ENCODE peak calls at places on chromosomes 2 and 18, in four cellular contexts. G is GM12878, W is K562, O is HepG2. Y is an unnamed sample.

GRCh38 chr18:48441405-48441881 is 32.3 kb upstream of the ZBTB7C start:
- DNase-seq in G (no peak), O (no peak), W (no peak), Y (no peak)

GRCh38 chr2:6823111-6823510 is 42.6 kb downstream of the CMPK2 start:
- DNase-seq in O (no peak), W (no peak), G (no peak), Y (no peak)

GRCh38 chr2:195671563-195671962 is 14.5 kb downstream of the SLC39A10 start:
- DNase-seq in W (no peak), O (no peak), G (no peak), Y (no peak)

GRCh38 chr2:143607446-143608110 is 478.4 kb downstream of the ARHGAP15 start:
- DNase-seq in G (no peak), W (no peak), O (no peak), Y (no peak)

GRCh38 chr18:79948719-79949411 is 2.6 kb downstream of the SLC66A2 start:
- DNase-seq in G (no peak), O (no peak), W (no peak), Y (no peak)

GRCh38 chr2:53632714-53633113 is 134.9 kb upstream of the CHAC2 start:
- DNase-seq in W (no peak), O (no peak), G (no peak), Y (no peak)

GRCh38 chr2:152247337-152247695 is 71.8 kb upstream of the STAM2 start:
- DNase-seq in G (no peak), O (no peak), W (no peak), Y (no peak)

GRCh38 chr2:219184116-219184515 is 6.0 kb downstream of the RETREG2 start:
- DNase-seq in W (no peak), G (no peak), O (no peak), Y (no peak)

GRCh38 chr2:85420743-85421705 is 2.5 kb downstream of the SH2D6 start:
- DNase-seq in O (peak), W (peak), G (no peak), Y (peak)

GRCh38 chr18:76365561-76365960 is 129.5 kb downstream of the ZNF516 start:
- DNase-seq in O (no peak), G (no peak), W (no peak), Y (no peak)

DNA sequence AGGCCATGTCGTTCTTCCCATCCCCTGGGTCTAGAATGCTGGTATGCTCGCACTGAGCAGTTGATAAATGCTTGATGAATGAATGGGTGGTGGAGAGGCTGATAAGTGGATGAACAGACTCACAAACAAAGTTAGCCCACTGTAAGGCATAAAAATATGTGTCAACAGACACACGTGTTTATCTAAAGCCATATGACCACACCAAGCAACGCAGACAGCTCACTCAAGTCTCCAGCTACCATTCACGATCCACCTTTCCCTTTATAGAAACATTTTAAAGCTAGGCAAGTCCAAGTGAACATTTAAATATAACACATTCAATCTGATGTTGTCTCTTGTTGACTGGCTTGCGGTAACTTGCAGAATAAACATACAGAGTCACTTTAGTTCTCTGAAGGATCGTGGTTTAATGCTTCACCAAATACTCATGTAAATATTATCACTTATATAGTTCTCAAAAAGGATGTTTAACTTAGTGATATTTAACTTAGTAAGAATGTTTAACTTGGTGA is 105.5 kb downstream of the NOL10 start:
- DNase-seq in W (no peak), G (no peak), O (peak), Y (no peak)
- TF ChIP-seq MAX in W (no peak), G (no peak), O (no peak), Y (no peak)

GRCh38 chr2:96241227-96241626 is 24.6 kb downstream of the TMEM127 start:
- DNase-seq in G (no peak), O (no peak), W (no peak), Y (peak)
- TF ChIP-seq CBFB in G (no peak), O (no peak), W (no peak), Y (no peak)

GRCh38 chr2:119760876-119761275 is 1.2 kb downstream of the PTPN4 start:
- DNase-seq in W (no peak), G (no peak), O (peak), Y (no peak)

GRCh38 chr2:119756837-119757236 is 2.9 kb upstream of the PTPN4 start:
- DNase-seq in G (no peak), O (peak), W (peak), Y (no peak)

GRCh38 chr2:119758881-119759450 is 756 bp upstream of the PTPN4 start:
- DNase-seq in W (no peak), G (no peak), O (no peak), Y (no peak)

GRCh38 chr2:119759451-119760236 is at the start of gene PTPN4:
- DNase-seq in O (peak), G (peak), W (peak), Y (peak)

DNA sequence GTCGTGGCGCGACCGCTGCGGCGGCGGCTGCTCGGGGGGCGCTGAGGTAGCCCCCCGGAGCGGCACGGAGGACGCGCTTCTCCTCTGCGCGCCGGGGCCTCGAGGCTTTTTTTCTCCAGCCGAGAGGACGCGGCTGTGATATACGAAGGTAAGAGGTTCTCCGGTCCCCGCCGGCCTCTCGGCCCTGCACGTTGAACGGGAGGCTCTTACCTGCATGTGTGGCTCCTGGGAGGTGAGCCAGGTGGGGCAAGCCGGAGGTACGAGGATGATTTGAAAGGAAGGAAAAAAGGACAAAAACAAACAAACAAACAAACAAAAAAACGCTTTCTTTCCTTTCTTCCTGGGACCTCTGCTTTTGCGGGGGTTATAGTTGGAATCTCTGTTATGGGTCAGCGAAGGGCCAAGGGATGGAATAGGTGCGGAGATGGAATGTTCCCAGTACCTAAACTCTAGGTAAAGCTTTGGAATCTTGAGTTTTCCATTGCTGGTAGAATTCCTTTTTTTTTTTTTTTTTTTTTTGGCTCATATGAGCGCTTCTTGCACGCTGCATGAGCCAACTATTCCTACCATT is 600 bp downstream of the PTPN4 start:
- DNase-seq in W (no peak), G (no peak), O (peak), Y (no peak)
- TF ChIP-seq MAX in W (no peak), G (no peak), O (no peak), Y (no peak)

DNA sequence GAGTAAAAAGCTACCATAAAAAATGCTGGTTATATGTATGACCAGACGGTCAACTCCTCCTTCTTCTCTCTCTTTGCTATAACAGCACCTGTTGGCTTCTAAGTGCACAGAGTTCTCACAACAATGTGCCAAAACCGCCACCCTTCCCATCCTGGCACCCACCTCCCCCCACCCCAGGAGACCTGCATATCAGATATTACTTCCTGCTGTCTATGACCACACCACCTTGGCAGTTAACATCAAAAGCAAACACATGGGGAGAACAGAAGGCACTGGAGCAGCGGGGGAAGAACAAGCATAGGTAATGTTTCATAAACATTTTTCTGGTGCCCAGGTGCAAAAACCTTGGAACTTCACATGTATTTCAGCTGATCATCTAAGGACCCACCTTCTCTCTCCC is 15.5 kb downstream of the SPRED2 start:
- DNase-seq in O (no peak), G (no peak), W (no peak), Y (no peak)
- TF ChIP-seq CBFB in O (no peak), G (no peak), W (no peak), Y (no peak)

GRCh38 chr2:43126817-43127207 is 99.6 kb downstream of the ZFP36L2 start:
- DNase-seq in W (no peak), O (no peak), G (no peak), Y (no peak)

GRCh38 chr2:43127941-43128561 is 98.4 kb downstream of the ZFP36L2 start:
- DNase-seq in O (no peak), W (no peak), G (no peak), Y (no peak)

GRCh38 chr2:43129254-43129653 is 97.2 kb downstream of the ZFP36L2 start:
- DNase-seq in W (no peak), G (no peak), O (no peak), Y (no peak)

GRCh38 chr2:43125090-43125998 is 101.1 kb downstream of the ZFP36L2 start:
- DNase-seq in G (no peak), W (no peak), O (no peak), Y (no peak)

DNA sequence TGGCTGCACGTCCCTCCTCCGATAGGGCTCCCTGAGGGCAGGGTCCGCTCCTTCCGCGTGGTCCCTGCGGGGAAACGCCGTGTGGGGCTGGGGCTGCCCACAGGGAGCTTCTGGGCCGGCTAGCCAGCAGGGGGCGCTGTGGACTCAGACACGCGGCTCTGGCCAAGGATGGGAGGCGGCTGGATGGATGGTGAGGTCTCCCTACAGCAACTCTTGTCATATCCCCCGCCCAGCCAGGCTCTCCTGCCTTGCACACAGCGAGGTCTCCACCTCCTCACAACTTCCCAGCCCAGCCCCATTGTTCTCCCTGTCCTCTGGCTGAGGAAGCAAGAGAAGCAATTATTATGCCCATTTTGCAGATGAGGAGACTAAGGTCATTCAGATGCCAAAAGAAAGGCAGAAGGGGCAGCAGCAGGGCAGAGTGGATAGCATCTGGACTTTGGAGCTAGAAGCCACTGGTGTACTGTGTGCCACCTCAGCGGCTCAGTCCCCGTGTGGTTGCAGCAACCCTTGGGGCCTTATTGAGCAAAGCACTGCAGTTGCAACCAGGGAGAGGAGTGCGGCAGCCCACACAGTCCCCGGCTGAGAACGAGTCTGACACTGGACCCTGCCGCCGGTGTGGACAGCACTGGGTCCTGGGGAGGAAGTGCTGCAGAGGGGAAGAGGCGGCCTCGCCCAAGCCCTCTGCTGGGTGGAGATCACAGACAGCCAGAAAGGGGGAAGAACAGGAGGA is 99.0 kb downstream of the ZFP36L2 start:
- DNase-seq in W (peak), O (peak), G (no peak), Y (peak)
- TF ChIP-seq MAX in W (peak), O (peak), G (no peak), Y (peak)

GRCh38 chr18:57881818-57882413 is 78.8 kb upstream of the ATP8B1 start:
- DNase-seq in W (peak), G (peak), O (peak), Y (peak)
- TF ChIP-seq CBFB in W (no peak), G (no peak), O (no peak), Y (no peak)

DNA sequence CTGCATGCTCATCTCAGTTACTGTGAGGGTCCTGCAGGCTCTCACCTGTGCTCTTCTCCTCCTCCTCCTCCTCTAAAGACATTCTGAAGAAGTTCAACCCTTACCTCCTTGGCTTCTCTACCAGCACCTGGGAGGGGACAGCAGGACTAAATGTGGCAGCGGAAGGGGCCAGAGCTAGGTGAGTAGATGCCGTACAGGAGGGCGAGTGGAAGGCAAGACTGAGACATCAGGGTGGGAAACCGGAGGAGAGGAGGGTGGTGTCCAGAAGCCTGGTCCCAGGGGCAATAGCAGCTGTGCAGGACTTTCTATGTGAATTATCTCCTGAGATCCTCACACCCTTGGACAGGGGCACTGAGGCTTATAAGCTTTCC is 124.9 kb downstream of the PLB1 start:
- DNase-seq in W (no peak), O (no peak), G (no peak), Y (no peak)
- TF ChIP-seq MAX in W (no peak), O (no peak), G (no peak), Y (no peak)

DNA sequence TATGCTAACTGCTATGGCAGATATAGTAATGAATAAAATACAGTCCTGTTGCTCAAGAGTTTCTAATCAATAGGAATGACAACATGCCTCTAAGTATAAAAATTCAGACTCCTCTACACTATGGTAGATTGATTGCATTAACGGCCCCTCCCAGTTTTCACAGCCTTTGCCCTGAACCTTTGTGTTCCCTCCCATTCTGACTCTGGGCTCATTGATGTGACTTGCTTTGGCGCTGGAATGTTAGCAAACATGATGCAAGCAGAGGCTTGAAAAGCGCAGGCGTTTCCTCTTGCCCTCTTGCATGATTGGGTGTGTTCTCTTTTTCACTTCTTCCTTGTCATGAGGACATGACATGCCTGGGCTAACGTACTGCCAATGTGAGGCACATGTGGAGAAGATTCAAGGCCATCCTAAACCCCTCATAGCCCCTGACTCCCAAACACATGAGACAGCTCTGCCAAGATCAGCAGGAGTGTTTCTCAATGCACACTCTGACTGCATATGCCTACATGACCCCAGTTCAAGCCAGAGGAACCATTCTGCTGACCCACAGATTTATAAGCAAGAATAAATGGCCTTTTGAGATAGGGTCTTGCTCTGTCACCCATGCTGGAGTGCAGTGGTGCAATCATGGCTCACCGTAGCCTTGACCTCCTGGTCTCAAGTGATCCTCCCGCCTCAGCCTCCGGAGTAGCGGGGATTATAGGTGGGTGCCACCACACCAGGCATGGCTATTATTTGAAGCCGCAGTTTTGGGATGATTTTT is 49.7 kb upstream of the CD28 start:
- DNase-seq in G (no peak), O (peak), W (no peak), Y (no peak)
- TF ChIP-seq CBFB in G (no peak), O (no peak), W (no peak), Y (no peak)